ENCODE peak calls at places on chromosomes 11 and 22, in six cellular contexts. One of them, this sample, is unnamed.

GRCh38 chr11:40032331-40032730 is 1427.1 kb downstream of the LRRC4C start:
- DNase-seq in activated CD4-positive, alpha-beta T cell treated with anti-CD3 and anti-CD28 coated beads, Interleukin-2, amount 10 ng/mL, durations not matched to agents 7 days and 5 days: no peak
- DNase-seq in NCI-H774: no peak
- DNase-seq in T-helper 2 cell: no peak
- DNase-seq in GM12891: no peak
- DNase-seq in GM03348: no peak
- DNase-seq in this sample: no peak

GRCh38 chr11:95715777-95716241 is 73.8 kb downstream of the FAM76B start:
- DNase-seq in T-helper 2 cell: no peak
- DNase-seq in NCI-H774: no peak
- DNase-seq in GM03348: peak; percentile 20
- DNase-seq in GM12891: no peak
- DNase-seq in activated CD4-positive, alpha-beta T cell treated with anti-CD3 and anti-CD28 coated beads, Interleukin-2, amount 10 ng/mL, durations not matched to agents 7 days and 5 days: peak; percentile 17
- DNase-seq in this sample: no peak

GRCh38 chr11:67435031-67435726 is 2.3 kb downstream of the PTPRCAP start:
- DNase-seq in GM03348: no peak
- DNase-seq in T-helper 2 cell: no peak
- DNase-seq in activated CD4-positive, alpha-beta T cell treated with anti-CD3 and anti-CD28 coated beads, Interleukin-2, amount 10 ng/mL, durations not matched to agents 7 days and 5 days: no peak
- DNase-seq in NCI-H774: no peak
- DNase-seq in GM12891: no peak
- DNase-seq in this sample: no peak

GRCh38 chr22:38141574-38141973 is 31.1 kb upstream of the BAIAP2L2 start:
- DNase-seq in GM12891: no peak
- DNase-seq in GM03348: no peak
- DNase-seq in activated CD4-positive, alpha-beta T cell treated with anti-CD3 and anti-CD28 coated beads, Interleukin-2, amount 10 ng/mL, durations not matched to agents 7 days and 5 days: no peak
- DNase-seq in NCI-H774: no peak
- DNase-seq in T-helper 2 cell: no peak
- DNase-seq in this sample: no peak

GRCh38 chr11:102347526-102348331 is 715 bp downstream of the BIRC2 start:
- DNase-seq in NCI-H774: no peak
- DNase-seq in activated CD4-positive, alpha-beta T cell treated with anti-CD3 and anti-CD28 coated beads, Interleukin-2, amount 10 ng/mL, durations not matched to agents 7 days and 5 days: peak; percentile 24
- DNase-seq in T-helper 2 cell: peak; percentile 29
- DNase-seq in GM03348: peak; percentile 19
- DNase-seq in GM12891: no peak
- DNase-seq in this sample: no peak

GRCh38 chr22:41943661-41944209 is 3.2 kb downstream of the CENPM start:
- DNase-seq in activated CD4-positive, alpha-beta T cell treated with anti-CD3 and anti-CD28 coated beads, Interleukin-2, amount 10 ng/mL, durations not matched to agents 7 days and 5 days: no peak
- DNase-seq in GM12891: no peak
- DNase-seq in GM03348: no peak
- DNase-seq in T-helper 2 cell: no peak
- DNase-seq in NCI-H774: no peak
- DNase-seq in this sample: no peak

GRCh38 chr22:45263790-45264269 is 20.9 kb upstream of the UPK3A start:
- DNase-seq in activated CD4-positive, alpha-beta T cell treated with anti-CD3 and anti-CD28 coated beads, Interleukin-2, amount 10 ng/mL, durations not matched to agents 7 days and 5 days: no peak
- DNase-seq in GM03348: peak; percentile 95
- DNase-seq in NCI-H774: no peak
- DNase-seq in GM12891: peak; percentile 65
- DNase-seq in T-helper 2 cell: no peak
- DNase-seq in this sample: no peak

GRCh38 chr11:80873309-80873999 is 1432.6 kb upstream of the TENM4 start:
- DNase-seq in GM12891: no peak
- DNase-seq in activated CD4-positive, alpha-beta T cell treated with anti-CD3 and anti-CD28 coated beads, Interleukin-2, amount 10 ng/mL, durations not matched to agents 7 days and 5 days: no peak
- DNase-seq in NCI-H774: no peak
- DNase-seq in T-helper 2 cell: no peak
- DNase-seq in GM03348: no peak
- DNase-seq in this sample: no peak

GRCh38 chr22:39129746-39130145 is 22.7 kb downstream of the CBX7 start:
- DNase-seq in activated CD4-positive, alpha-beta T cell treated with anti-CD3 and anti-CD28 coated beads, Interleukin-2, amount 10 ng/mL, durations not matched to agents 7 days and 5 days: no peak
- DNase-seq in NCI-H774: no peak
- DNase-seq in GM03348: no peak
- DNase-seq in T-helper 2 cell: no peak
- DNase-seq in GM12891: no peak
- DNase-seq in this sample: no peak

GRCh38 chr11:68329993-68330699 is 17.8 kb downstream of the LRP5 start:
- DNase-seq in T-helper 2 cell: no peak
- DNase-seq in activated CD4-positive, alpha-beta T cell treated with anti-CD3 and anti-CD28 coated beads, Interleukin-2, amount 10 ng/mL, durations not matched to agents 7 days and 5 days: no peak
- DNase-seq in NCI-H774: no peak
- DNase-seq in GM03348: no peak
- DNase-seq in GM12891: no peak
- DNase-seq in this sample: no peak

GRCh38 chr22:27804683-27805297 is 3.2 kb upstream of the MN1 start:
- DNase-seq in GM03348: peak; percentile 90
- DNase-seq in T-helper 2 cell: no peak
- DNase-seq in activated CD4-positive, alpha-beta T cell treated with anti-CD3 and anti-CD28 coated beads, Interleukin-2, amount 10 ng/mL, durations not matched to agents 7 days and 5 days: peak; percentile 59
- DNase-seq in NCI-H774: peak; percentile 16
- DNase-seq in GM12891: peak; percentile 71
- DNase-seq in this sample: peak; percentile 12

GRCh38 chr22:32622004-32622761 is 147.6 kb downstream of the FBXO7 start:
- DNase-seq in GM12891: no peak
- DNase-seq in GM03348: peak; percentile 88
- DNase-seq in NCI-H774: no peak
- DNase-seq in activated CD4-positive, alpha-beta T cell treated with anti-CD3 and anti-CD28 coated beads, Interleukin-2, amount 10 ng/mL, durations not matched to agents 7 days and 5 days: no peak
- DNase-seq in T-helper 2 cell: no peak
- DNase-seq in this sample: no peak

GRCh38 chr11:3645552-3645951 is 624 bp downstream of the ART1 start:
- DNase-seq in T-helper 2 cell: no peak
- DNase-seq in NCI-H774: no peak
- DNase-seq in GM12891: no peak
- DNase-seq in GM03348: no peak
- DNase-seq in activated CD4-positive, alpha-beta T cell treated with anti-CD3 and anti-CD28 coated beads, Interleukin-2, amount 10 ng/mL, durations not matched to agents 7 days and 5 days: no peak
- DNase-seq in this sample: no peak

GRCh38 chr22:19371893-19372292 is 59.6 kb downstream of the HIRA start:
- DNase-seq in GM12891: no peak
- DNase-seq in GM03348: no peak
- DNase-seq in NCI-H774: no peak
- DNase-seq in T-helper 2 cell: no peak
- DNase-seq in activated CD4-positive, alpha-beta T cell treated with anti-CD3 and anti-CD28 coated beads, Interleukin-2, amount 10 ng/mL, durations not matched to agents 7 days and 5 days: no peak
- DNase-seq in this sample: no peak

GRCh38 chr11:10715571-10715970 is 22.0 kb upstream of the IRAG1 start:
- DNase-seq in T-helper 2 cell: no peak
- DNase-seq in GM12891: no peak
- DNase-seq in activated CD4-positive, alpha-beta T cell treated with anti-CD3 and anti-CD28 coated beads, Interleukin-2, amount 10 ng/mL, durations not matched to agents 7 days and 5 days: no peak
- DNase-seq in NCI-H774: no peak
- DNase-seq in GM03348: no peak
- DNase-seq in this sample: no peak

GRCh38 chr11:133064152-133064877 is 468.0 kb downstream of the OPCML start:
- DNase-seq in NCI-H774: peak; percentile 77
- DNase-seq in GM12891: peak; percentile 24
- DNase-seq in T-helper 2 cell: no peak
- DNase-seq in activated CD4-positive, alpha-beta T cell treated with anti-CD3 and anti-CD28 coated beads, Interleukin-2, amount 10 ng/mL, durations not matched to agents 7 days and 5 days: no peak
- DNase-seq in GM03348: peak; percentile 93
- DNase-seq in this sample: no peak

GRCh38 chr11:32366671-32367070 is 68.7 kb downstream of the WT1 start:
- DNase-seq in GM03348: peak; percentile 57
- DNase-seq in activated CD4-positive, alpha-beta T cell treated with anti-CD3 and anti-CD28 coated beads, Interleukin-2, amount 10 ng/mL, durations not matched to agents 7 days and 5 days: no peak
- DNase-seq in NCI-H774: no peak
- DNase-seq in GM12891: no peak
- DNase-seq in T-helper 2 cell: no peak
- DNase-seq in this sample: no peak

GRCh38 chr11:116986521-116987105 is 111.6 kb downstream of the SIK3 start:
- DNase-seq in GM12891: no peak
- DNase-seq in GM03348: peak; percentile 58
- DNase-seq in NCI-H774: no peak
- DNase-seq in T-helper 2 cell: no peak
- DNase-seq in activated CD4-positive, alpha-beta T cell treated with anti-CD3 and anti-CD28 coated beads, Interleukin-2, amount 10 ng/mL, durations not matched to agents 7 days and 5 days: peak; percentile 40
- DNase-seq in this sample: no peak

GRCh38 chr22:40334899-40335298 is 11.4 kb upstream of the ADSL start:
- DNase-seq in T-helper 2 cell: peak; percentile 56
- DNase-seq in activated CD4-positive, alpha-beta T cell treated with anti-CD3 and anti-CD28 coated beads, Interleukin-2, amount 10 ng/mL, durations not matched to agents 7 days and 5 days: no peak
- DNase-seq in GM12891: no peak
- DNase-seq in GM03348: no peak
- DNase-seq in NCI-H774: no peak
- DNase-seq in this sample: no peak

GRCh38 chr11:10488121-10488580 is 33.1 kb downstream of the AMPD3 start:
- DNase-seq in GM12891: no peak
- DNase-seq in activated CD4-positive, alpha-beta T cell treated with anti-CD3 and anti-CD28 coated beads, Interleukin-2, amount 10 ng/mL, durations not matched to agents 7 days and 5 days: no peak
- DNase-seq in GM03348: no peak
- DNase-seq in T-helper 2 cell: no peak
- DNase-seq in NCI-H774: no peak
- DNase-seq in this sample: no peak

GRCh38 chr11:111911563-111912401 is at the start of gene CRYAB:
- DNase-seq in T-helper 2 cell: no peak
- DNase-seq in GM03348: peak; percentile 92
- DNase-seq in activated CD4-positive, alpha-beta T cell treated with anti-CD3 and anti-CD28 coated beads, Interleukin-2, amount 10 ng/mL, durations not matched to agents 7 days and 5 days: no peak
- DNase-seq in GM12891: no peak
- DNase-seq in NCI-H774: no peak
- DNase-seq in this sample: no peak

GRCh38 chr11:110903830-110904229 is 191.6 kb upstream of the ARHGAP20 start:
- DNase-seq in GM12891: no peak
- DNase-seq in T-helper 2 cell: no peak
- DNase-seq in NCI-H774: no peak
- DNase-seq in GM03348: no peak
- DNase-seq in activated CD4-positive, alpha-beta T cell treated with anti-CD3 and anti-CD28 coated beads, Interleukin-2, amount 10 ng/mL, durations not matched to agents 7 days and 5 days: no peak
- DNase-seq in this sample: no peak

GRCh38 chr11:20647976-20648565 is 21.3 kb upstream of the NELL1 start:
- DNase-seq in GM12891: peak; percentile 39
- DNase-seq in NCI-H774: peak; percentile 62
- DNase-seq in GM03348: peak; percentile 72
- DNase-seq in T-helper 2 cell: no peak
- DNase-seq in activated CD4-positive, alpha-beta T cell treated with anti-CD3 and anti-CD28 coated beads, Interleukin-2, amount 10 ng/mL, durations not matched to agents 7 days and 5 days: peak; percentile 42
- DNase-seq in this sample: peak; percentile 5

GRCh38 chr22:46797355-46797754 is 34.9 kb downstream of the TBC1D22A start:
- DNase-seq in activated CD4-positive, alpha-beta T cell treated with anti-CD3 and anti-CD28 coated beads, Interleukin-2, amount 10 ng/mL, durations not matched to agents 7 days and 5 days: no peak
- DNase-seq in GM12891: no peak
- DNase-seq in NCI-H774: no peak
- DNase-seq in GM03348: no peak
- DNase-seq in T-helper 2 cell: no peak
- DNase-seq in this sample: no peak

GRCh38 chr11:125494601-125494986 is 1.5 kb downstream of the FEZ1 start:
- DNase-seq in activated CD4-positive, alpha-beta T cell treated with anti-CD3 and anti-CD28 coated beads, Interleukin-2, amount 10 ng/mL, durations not matched to agents 7 days and 5 days: no peak
- DNase-seq in GM03348: peak; percentile 16
- DNase-seq in NCI-H774: no peak
- DNase-seq in T-helper 2 cell: no peak
- DNase-seq in GM12891: no peak
- DNase-seq in this sample: no peak

This sample was measured in T-helper 9 cell.